ENCODE peak calls at places on chromosome 13, in eight cellular contexts. J, L, V, C, F, A, G and I are unnamed samples.

GRCh38 chr13:110610955-110611595 is 4.3 kb upstream of the NAXD start:
- DNase-seq in J (no peak), L (no peak), V (no peak), C (no peak), F (no peak), A (no peak), G (no peak), I (no peak)

GRCh38 chr13:29369060-29369743 is 226.3 kb downstream of the SLC7A1 start:
- DNase-seq in J (peak; percentile 75), L (peak; percentile 76), V (no peak), C (no peak), F (no peak), A (no peak), G (no peak), I (peak; percentile 45)

GRCh38 chr13:40762849-40763248 is 8.1 kb downstream of the MRPS31 start:
- DNase-seq in J (no peak), L (no peak), V (no peak), C (no peak), F (no peak), A (no peak), G (no peak), I (no peak)

GRCh38 chr13:94569615-94570014 is 26.3 kb downstream of the TGDS start:
- DNase-seq in J (no peak), L (no peak), V (no peak), C (no peak), F (no peak), A (no peak), G (no peak), I (no peak)

GRCh38 chr13:76754414-76754813 is 131.8 kb downstream of the KCTD12 start:
- DNase-seq in J (no peak), L (no peak), V (no peak), C (no peak), F (no peak), A (peak; percentile 21), G (peak; percentile 47), I (no peak)

GRCh38 chr13:24360106-24360505 is 50.7 kb downstream of the C1QTNF9 start:
- DNase-seq in J (no peak), L (no peak), V (no peak), C (no peak), F (no peak), A (no peak), G (no peak), I (no peak)

GRCh38 chr13:52414963-52415362 is 9.0 kb upstream of the THSD1 start:
- DNase-seq in J (no peak), L (no peak), V (no peak), C (peak; percentile 55), F (no peak), A (no peak), G (no peak), I (no peak)

GRCh38 chr13:37914781-37915391 is 45.3 kb upstream of the TRPC4 start:
- DNase-seq in J (no peak), L (peak; percentile 61), V (no peak), C (peak; percentile 49), F (no peak), A (no peak), G (no peak), I (peak; percentile 99)

GRCh38 chr13:98475521-98475920 is 101.4 kb downstream of the STK24 start:
- DNase-seq in J (no peak), L (peak; percentile 93), V (no peak), C (no peak), F (no peak), A (no peak), G (peak; percentile 37), I (no peak)

GRCh38 chr13:26074706-26075105 is 22.9 kb upstream of the SHISA2 start:
- DNase-seq in J (no peak), L (no peak), V (no peak), C (no peak), F (no peak), A (no peak), G (peak; percentile 30), I (no peak)

GRCh38 chr13:111623170-111623569 is 302.7 kb downstream of the TEX29 start:
- DNase-seq in J (no peak), L (no peak), V (no peak), C (no peak), F (no peak), A (no peak), G (no peak), I (no peak)
- H3K9me3 ChIP-seq in J (no peaks in the 10 kb centered on the region), L (no peaks in the 10 kb centered on the region), V (no peaks in the 10 kb centered on the region), C (peaks cover 18% of the 10 kb centered on the region), F (no peaks in the 10 kb centered on the region), A (no peaks in the 10 kb centered on the region), G (no peaks in the 10 kb centered on the region), I (no peaks in the 10 kb centered on the region)

GRCh38 chr13:113493315-113493951 is 2.9 kb upstream of the DCUN1D2 start:
- DNase-seq in J (no peak), L (no peak), V (no peak), C (peak; percentile 53), F (no peak), A (no peak), G (peak; percentile 34), I (peak; percentile 44)
- H3K4me3 ChIP-seq in J (no peak overlapping the region), L (no peak overlapping the region), V (no peak overlapping the region), C (no peak overlapping the region), F (peak overlapping the region; percentile 17), A (peak overlapping the region; percentile 6), G (no peak overlapping the region), I (peak overlapping the region; percentile 1)

GRCh38 chr13:45222919-45223318 is 22.1 kb upstream of the KCTD4 start:
- DNase-seq in J (no peak), L (no peak), V (no peak), C (no peak), F (no peak), A (no peak), G (no peak), I (no peak)

GRCh38 chr13:45218689-45219088 is 17.8 kb upstream of the KCTD4 start:
- DNase-seq in J (no peak), L (no peak), V (no peak), C (no peak), F (no peak), A (no peak), G (no peak), I (no peak)

GRCh38 chr13:45219938-45220375 is 19.1 kb upstream of the KCTD4 start:
- DNase-seq in J (no peak), L (no peak), V (no peak), C (peak; percentile 95), F (no peak), A (no peak), G (peak; percentile 30), I (peak; percentile 88)

GRCh38 chr13:45219123-45219891 is 18.5 kb upstream of the KCTD4 start:
- DNase-seq in J (no peak), L (no peak), V (no peak), C (no peak), F (no peak), A (no peak), G (peak; percentile 29), I (peak; percentile 71)

GRCh38 chr13:45220403-45220802 is 19.6 kb upstream of the KCTD4 start:
- DNase-seq in J (no peak), L (no peak), V (no peak), C (no peak), F (no peak), A (no peak), G (no peak), I (no peak)
- H3K4me1 ChIP-seq in J (no peaks in the 10 kb centered on the region), L (peaks cover 19% of the 10 kb centered on the region), V (no peaks in the 10 kb centered on the region), C (peaks cover 50% of the 10 kb centered on the region), F (peaks cover 6% of the 10 kb centered on the region), A (no peaks in the 10 kb centered on the region), G (peaks cover 46% of the 10 kb centered on the region), I (peaks cover 43% of the 10 kb centered on the region)

GRCh38 chr13:31499274-31499673 is 240.1 kb upstream of the RXFP2 start:
- DNase-seq in J (no peak), L (no peak), V (no peak), C (no peak), F (no peak), A (no peak), G (no peak), I (no peak)
- H3K9me3 ChIP-seq in J (peaks cover 13% of the 10 kb centered on the region), L (no peaks in the 10 kb centered on the region), V (no peaks in the 10 kb centered on the region), C (no peaks in the 10 kb centered on the region), F (peaks cover 8% of the 10 kb centered on the region), A (no peaks in the 10 kb centered on the region), G (no peaks in the 10 kb centered on the region), I (peaks cover 2% of the 10 kb centered on the region)